ENCODE peak calls at places on chromosomes 7 and 10, in seven cellular contexts. B is dorsolateral prefrontal cortex, F is thyroid gland, L is endodermal cell, W is colonic mucosa, S is psoas muscle, U is suprapubic skin. G is an unnamed sample.
A peak's percentile ranks its signal among the peaks of the same experiment; 100 is the strongest.

GRCh38 chr7:96287168-96287567 is 34.7 kb downstream of the SLC25A13 start:
- DNase-seq in B (no peak), F (no peak), L (no peak), W (no peak), S (no peak), U (no peak), G (peak; percentile 29)

GRCh38 chr10:129761981-129762956 is 201.8 kb downstream of the EBF3 start:
- DNase-seq in B (no peak), F (no peak), L (peak; percentile 81), W (peak; percentile 6), S (peak; percentile 25), U (no peak), G (no peak)

GRCh38 chr7:131183611-131184119 is 144.0 kb upstream of the MKLN1 start:
- DNase-seq in B (no peak), F (peak; percentile 64), L (no peak), W (no peak), S (no peak), U (no peak), G (no peak)

GRCh38 chr10:80154978-80155695 is 22.6 kb downstream of the PLAC9 start:
- DNase-seq in B (peak; percentile 71), F (no peak), L (no peak), W (no peak), S (no peak), U (no peak), G (no peak)

GRCh38 chr10:131829156-131829930 is 71.5 kb upstream of the PPP2R2D start:
- DNase-seq in B (peak; percentile 13), F (no peak), L (no peak), W (no peak), S (peak; percentile 26), U (peak; percentile 41), G (no peak)

GRCh38 chr10:116632831-116633600 is 12.3 kb downstream of the PNLIPRP2 start:
- DNase-seq in B (no peak), F (no peak), L (no peak), W (no peak), S (no peak), U (no peak), G (no peak)

GRCh38 chr7:15720849-15721471 is 34.5 kb upstream of the MEOX2 start:
- DNase-seq in B (no peak), F (peak; percentile 5), L (peak; percentile 68), W (peak; percentile 43), S (no peak), U (no peak), G (no peak)

GRCh38 chr7:91201731-91202130 is 62.5 kb upstream of the FZD1 start:
- DNase-seq in B (no peak), F (no peak), L (no peak), W (no peak), S (no peak), U (no peak), G (no peak)

GRCh38 chr7:22895491-22895890 is 72.8 kb upstream of the TOMM7 start:
- DNase-seq in B (no peak), F (no peak), L (no peak), W (no peak), S (no peak), U (no peak), G (no peak)

GRCh38 chr10:12484945-12485805 is 135.8 kb downstream of the CAMK1D start:
- DNase-seq in B (peak; percentile 43), F (peak; percentile 50), L (peak; percentile 86), W (peak; percentile 47), S (peak; percentile 64), U (no peak), G (peak; percentile 44)

GRCh38 chr10:118669835-118670234 is 74.4 kb upstream of the PRLHR start:
- DNase-seq in B (no peak), F (no peak), L (no peak), W (no peak), S (no peak), U (no peak), G (no peak)

GRCh38 chr10:118667732-118668131 is 72.3 kb upstream of the PRLHR start:
- DNase-seq in B (no peak), F (no peak), L (no peak), W (no peak), S (no peak), U (no peak), G (no peak)

GRCh38 chr10:118670472-118671124 is 75.2 kb upstream of the PRLHR start:
- DNase-seq in B (no peak), F (no peak), L (no peak), W (no peak), S (no peak), U (no peak), G (no peak)

GRCh38 chr10:118668228-118668952 is 72.9 kb upstream of the PRLHR start:
- DNase-seq in B (no peak), F (no peak), L (peak; percentile 61), W (no peak), S (no peak), U (no peak), G (no peak)

DNA sequence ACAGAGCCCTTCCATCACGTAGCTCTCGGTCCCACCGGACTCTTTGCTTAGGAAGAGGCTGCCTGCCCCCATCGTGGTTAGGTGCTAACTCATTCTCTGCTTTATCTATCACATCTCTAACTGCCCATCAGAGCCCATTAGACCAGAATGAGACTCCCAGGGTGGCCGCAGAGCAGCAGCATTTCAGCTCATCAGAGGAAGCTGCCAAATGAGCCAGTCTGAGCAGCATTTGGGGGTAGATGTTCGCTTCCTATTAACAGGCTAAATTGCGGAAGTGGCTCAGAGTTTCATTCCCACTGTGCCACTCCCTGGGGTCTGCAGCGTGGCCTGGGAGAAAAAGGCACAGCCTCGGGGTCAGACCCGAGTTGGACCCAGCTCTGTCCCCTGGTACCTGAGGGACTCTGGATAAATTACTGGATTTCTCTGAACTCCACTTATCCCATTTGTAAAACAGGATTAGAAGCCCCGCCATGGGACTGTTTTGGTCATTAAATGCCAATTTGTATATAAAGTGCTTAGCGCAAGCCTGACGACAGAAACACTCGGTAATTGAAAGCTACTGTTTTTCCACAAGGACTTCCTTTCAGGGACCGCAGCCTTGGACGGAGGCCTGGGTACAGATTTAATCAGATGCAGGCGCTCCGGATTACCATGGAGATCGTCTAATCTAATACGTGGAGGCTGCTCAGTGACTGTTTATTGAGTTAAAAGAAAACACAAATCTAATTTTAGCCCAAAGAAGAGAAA is 73.7 kb upstream of the PRLHR start:
- DNase-seq in B (peak; percentile 74), F (peak; percentile 48), L (no peak), W (no peak), S (no peak), U (no peak), G (peak; percentile 43)
- H3K27ac ChIP-seq in B (no peak overlapping the region), F (no peak overlapping the region), L (no peak overlapping the region), W (no peak overlapping the region), S (no peak overlapping the region), U (peak overlapping the region; percentile 9), G (peak overlapping the region; percentile 89)

GRCh38 chr10:95325863-95326262 is 35.1 kb upstream of the PDLIM1 start:
- DNase-seq in B (no peak), F (no peak), L (no peak), W (no peak), S (no peak), U (no peak), G (no peak)

GRCh38 chr10:95327367-95327766 is 36.6 kb upstream of the PDLIM1 start:
- DNase-seq in B (peak; percentile 45), F (peak; percentile 77), L (no peak), W (no peak), S (peak; percentile 88), U (no peak), G (no peak)

GRCh38 chr10:95328013-95328412 is 37.2 kb upstream of the PDLIM1 start:
- DNase-seq in B (no peak), F (no peak), L (no peak), W (no peak), S (no peak), U (no peak), G (no peak)

GRCh38 chr10:95324436-95325268 is 33.8 kb upstream of the PDLIM1 start:
- DNase-seq in B (no peak), F (no peak), L (no peak), W (no peak), S (no peak), U (no peak), G (no peak)

DNA sequence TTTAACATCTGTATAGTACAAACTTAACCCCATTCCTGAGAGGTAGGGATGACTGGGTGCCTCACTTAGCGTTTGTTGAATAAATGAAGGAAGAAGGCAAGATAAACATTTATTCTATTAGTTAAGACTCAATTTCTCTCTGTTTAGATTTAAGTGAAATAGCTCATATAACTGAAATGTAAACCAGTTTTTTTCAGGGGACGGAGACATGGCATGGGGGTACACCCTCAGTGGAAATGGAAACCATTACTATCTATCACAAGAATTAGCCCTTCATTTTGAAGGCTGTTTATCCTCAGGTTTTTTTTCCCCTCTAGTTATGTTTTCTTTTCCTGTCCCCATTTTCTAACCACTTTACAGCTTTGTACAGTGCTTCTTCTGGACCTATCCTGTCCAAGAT is 35.6 kb upstream of the PDLIM1 start:
- DNase-seq in B (no peak), F (no peak), L (no peak), W (no peak), S (no peak), U (no peak), G (no peak)
- H3K27ac ChIP-seq in B (no peak overlapping the region), F (no peak overlapping the region), L (no peak overlapping the region), W (no peak overlapping the region), S (peak overlapping the region; percentile 73), U (no peak overlapping the region), G (no peak overlapping the region)

DNA sequence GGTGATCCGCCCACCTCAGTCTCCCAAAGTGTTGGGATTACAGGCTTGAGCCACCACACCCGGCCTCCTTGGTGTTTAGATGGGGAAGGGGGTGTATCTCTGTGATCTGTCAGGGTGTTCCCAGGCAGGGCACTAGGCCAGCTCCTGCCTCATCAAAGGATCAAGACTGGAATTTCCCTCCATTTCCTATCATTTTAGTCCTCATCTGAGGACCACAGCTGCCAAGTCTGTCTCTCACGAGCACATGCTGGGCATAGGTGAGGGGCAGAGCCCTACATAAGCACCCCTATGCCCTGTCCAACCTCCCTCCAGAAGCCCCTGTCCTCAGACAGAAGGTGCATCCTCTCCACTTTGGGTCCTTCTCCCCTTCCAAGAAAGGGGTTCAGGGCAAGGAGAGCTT is 19.5 kb downstream of the TRIM56 start:
- DNase-seq in B (no peak), F (no peak), L (no peak), W (no peak), S (no peak), U (no peak), G (no peak)
- H3K27ac ChIP-seq in B (no peak overlapping the region), F (no peak overlapping the region), L (no peak overlapping the region), W (no peak overlapping the region), S (no peak overlapping the region), U (no peak overlapping the region), G (no peak overlapping the region)

GRCh38 chr10:3109196-3109595 is 41.8 kb downstream of the PFKP start:
- DNase-seq in B (no peak), F (no peak), L (no peak), W (no peak), S (no peak), U (no peak), G (no peak)
- H3K27ac ChIP-seq in B (peak overlapping the region; percentile 1), F (no peak overlapping the region), L (no peak overlapping the region), W (no peak overlapping the region), S (no peak overlapping the region), U (no peak overlapping the region), G (no peak overlapping the region)

DNA sequence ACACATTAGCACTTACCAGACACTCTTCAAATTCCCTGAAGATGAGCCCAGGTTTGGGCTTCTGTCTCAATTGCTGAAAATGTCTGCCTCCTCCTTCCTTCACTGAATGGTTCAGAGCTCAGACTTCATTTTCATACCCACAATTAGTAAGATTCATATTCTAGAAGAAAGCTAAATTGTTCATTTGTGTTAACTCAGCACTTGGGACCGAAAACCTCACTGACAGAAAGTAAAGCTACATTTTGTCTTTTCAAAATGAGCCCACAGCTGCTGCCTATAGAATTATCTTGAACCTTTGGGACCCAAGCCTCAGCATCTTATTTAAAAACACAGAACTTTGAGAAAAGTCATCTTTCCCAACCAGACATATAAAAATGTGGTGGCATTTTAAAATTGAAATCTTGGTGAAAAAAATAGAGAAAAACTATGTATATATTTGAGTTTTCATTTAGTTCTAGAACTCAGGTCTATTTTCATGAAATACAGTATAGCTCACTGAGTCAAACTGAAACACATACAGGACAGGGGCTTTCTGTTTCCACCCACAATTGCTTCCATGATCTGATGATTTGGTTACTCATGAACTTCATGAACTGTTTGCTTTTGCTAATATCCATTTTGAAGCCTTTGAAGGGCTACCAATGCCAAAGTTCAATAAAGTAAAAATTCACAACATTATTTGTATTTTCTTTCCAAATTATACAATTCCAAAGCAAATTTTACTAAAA is 119.1 kb upstream of the PFKP start:
- DNase-seq in B (no peak), F (no peak), L (no peak), W (no peak), S (no peak), U (no peak), G (no peak)
- H3K27ac ChIP-seq in B (no peak overlapping the region), F (no peak overlapping the region), L (no peak overlapping the region), W (no peak overlapping the region), S (no peak overlapping the region), U (no peak overlapping the region), G (no peak overlapping the region)

G was measured in caudate nucleus.